ENCODE peak calls at places on chromosomes 6 and 20, in ten cellular contexts. E is mammary epithelial cell, V is foreskin keratinocyte, T is OCI-LY7, J is adrenal gland, S is Peyer's patch, W is fibroblast of lung, P is psoas muscle, Q is cardiac muscle cell, B is colonic mucosa. F is an unnamed sample. For H3K4me1, the result is how much of the 10 kb centered on the place peaks cover.

GRCh38 chr6:43608310-43608763 is 20.7 kb downstream of the GTPBP2 start:
- DNase-seq in T (peak), S (peak), W (peak), J (peak), V (no peak), P (peak), E (peak), Q (peak), B (peak), F (peak)

GRCh38 chr20:44180814-44181213 is 6.2 kb downstream of the JPH2 start:
- DNase-seq in Q (peak), J (no peak), B (no peak), P (peak), S (no peak), E (no peak), V (no peak), W (peak), T (no peak), F (peak)

GRCh38 chr20:58435237-58435636 is 46.2 kb downstream of the VAPB start:
- DNase-seq in B (no peak), S (no peak), T (no peak), P (no peak), J (no peak), E (no peak), V (no peak), W (no peak), Q (no peak), F (no peak)

GRCh38 chr20:62409935-62410741 is 3.1 kb upstream of the CABLES2 start:
- DNase-seq in W (peak), P (peak), B (peak), E (no peak), S (peak), J (peak), T (peak), V (no peak), Q (peak), F (peak)

GRCh38 chr6:108707328-108707976 is 140.8 kb upstream of the ARMC2 start:
- DNase-seq in W (no peak), J (no peak), Q (no peak), V (no peak), S (no peak), T (no peak), P (no peak), B (peak), E (no peak), F (no peak)

GRCh38 chr20:43991982-43992381 is 77.3 kb downstream of the TOX2 start:
- DNase-seq in E (no peak), T (no peak), P (no peak), V (no peak), B (no peak), Q (no peak), W (no peak), S (no peak), J (no peak), F (no peak)

GRCh38 chr20:61311656-61312387 is 59.8 kb downstream of the CDH4 start:
- DNase-seq in W (no peak), S (no peak), T (no peak), J (no peak), B (no peak), P (no peak), Q (no peak), E (peak), V (no peak), F (no peak)

GRCh38 chr6:158376650-158377081 is 64.4 kb downstream of the TULP4 start:
- DNase-seq in P (peak), E (peak), J (no peak), V (peak), S (no peak), T (no peak), Q (no peak), W (peak), B (no peak), F (peak)

GRCh38 chr20:61548069-61548468 is 296.0 kb downstream of the CDH4 start:
- DNase-seq in V (no peak), S (no peak), B (no peak), J (no peak), E (no peak), P (no peak), Q (no peak), W (no peak), T (no peak), F (no peak)

GRCh38 chr6:169589293-169589692 is 112.5 kb downstream of the WDR27 start:
- DNase-seq in W (peak), T (peak), B (peak), E (peak), S (peak), P (no peak), J (no peak), V (peak), Q (peak), F (no peak)

GRCh38 chr20:20051767-20052073 is 546 bp downstream of the CRNKL1 start:
- DNase-seq in V (no peak), Q (no peak), J (no peak), W (no peak), S (no peak), P (no peak), E (no peak), B (no peak), T (no peak), F (no peak)

GRCh38 chr6:54031194-54031593 is 80.0 kb upstream of the MLIP start:
- DNase-seq in J (peak), W (peak), P (no peak), Q (no peak), E (no peak), V (no peak), B (no peak), S (no peak), T (no peak), F (no peak)

GRCh38 chr6:74366634-74367033 is 670.6 kb downstream of the CD109 start:
- DNase-seq in T (no peak), E (peak), W (peak), B (no peak), S (no peak), V (peak), P (no peak), Q (no peak), J (no peak), F (no peak)

GRCh38 chr6:105346052-105346451 is 56.8 kb downstream of the PREP start:
- DNase-seq in J (no peak), T (no peak), W (peak), Q (peak), E (peak), P (no peak), V (peak), B (no peak), S (no peak), F (peak)

GRCh38 chr20:62368629-62369507 is 1.8 kb upstream of the LAMA5 start:
- DNase-seq in B (no peak), V (no peak), Q (peak), W (peak), J (peak), S (no peak), E (peak), P (peak), T (no peak), F (peak)

GRCh38 chr6:33080127-33081089 is 4.6 kb downstream of the HLA-DPB1 start:
- DNase-seq in T (no peak), J (peak), B (peak), V (no peak), S (peak), W (peak), Q (peak), E (peak), P (peak), F (no peak)

GRCh38 chr6:26270121-26270861 is 94.7 kb upstream of the BTN3A2 start:
- DNase-seq in J (no peak), E (no peak), Q (peak), V (no peak), B (no peak), S (peak), W (no peak), P (no peak), T (peak), F (no peak)

GRCh38 chr6:19410477-19410876 is 426.7 kb upstream of the ID4 start:
- DNase-seq in S (no peak), P (no peak), B (no peak), J (no peak), T (no peak), W (peak), Q (peak), E (peak), V (peak), F (no peak)

GRCh38 chr6:29851190-29851589 is 23.6 kb downstream of the HLA-G start:
- DNase-seq in V (no peak), W (no peak), J (no peak), P (no peak), B (no peak), Q (no peak), E (no peak), S (no peak), T (no peak), F (no peak)

GRCh38 chr20:12159266-12159665 is 241.6 kb downstream of the BTBD3 start:
- DNase-seq in W (no peak), V (no peak), J (no peak), E (no peak), P (no peak), Q (no peak), T (no peak), B (no peak), S (no peak), F (no peak)

GRCh38 chr20:57396212-57396611 is 5.0 kb downstream of the RBM38 start:
- DNase-seq in Q (no peak), B (no peak), V (no peak), P (peak), E (no peak), J (peak), T (no peak), W (no peak), S (no peak), F (no peak)

GRCh38 chr20:57397693-57398108 is 6.5 kb downstream of the RBM38 start:
- DNase-seq in P (peak), J (no peak), E (no peak), S (peak), V (no peak), W (no peak), Q (no peak), B (no peak), T (peak), F (no peak)

GRCh38 chr20:57395111-57395959 is 4.1 kb downstream of the RBM38 start:
- DNase-seq in B (no peak), P (peak), V (no peak), Q (peak), T (no peak), W (peak), S (no peak), E (peak), J (peak), F (no peak)

GRCh38 chr20:57397004-57397692 is 6.0 kb downstream of the RBM38 start:
- DNase-seq in J (peak), E (no peak), Q (no peak), P (peak), B (no peak), V (no peak), T (peak), S (no peak), W (peak), F (no peak)

DNA sequence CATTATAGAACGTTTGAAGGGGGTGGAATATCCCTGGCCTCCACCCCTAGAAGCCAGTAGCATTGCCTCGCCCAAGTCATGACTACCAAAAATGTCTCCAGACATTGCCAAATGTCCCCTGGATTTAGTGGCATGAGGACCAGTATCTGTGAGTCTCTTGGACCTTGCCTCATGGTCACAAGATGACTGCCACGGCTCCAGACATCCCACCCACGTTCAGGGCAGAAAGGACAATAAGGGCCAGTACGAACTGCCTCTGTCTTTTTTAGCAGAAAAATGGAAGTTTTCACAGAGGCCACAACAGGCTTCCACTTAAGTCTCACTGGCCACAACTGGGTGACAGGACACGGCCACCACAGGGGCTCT is 5.4 kb downstream of the RBM38 start:
- DNase-seq in S (no peak), B (no peak), W (no peak), J (no peak), Q (no peak), V (no peak), P (no peak), T (no peak), E (no peak), F (no peak)
- H3K4me1 ChIP-seq in S (under half), B (under half), W (under half), J (half or more), Q (half or more), V (under half), P (half or more), T (half or more), E (under half), F (half or more)

GRCh38 chr6:72524011-72524645 is 97.7 kb upstream of the KCNQ5 start:
- DNase-seq in W (no peak), T (no peak), S (no peak), E (peak), B (no peak), Q (no peak), P (no peak), J (no peak), V (peak), F (no peak)

GRCh38 chr6:72530152-72530551 is 91.7 kb upstream of the KCNQ5 start:
- DNase-seq in B (no peak), P (no peak), Q (no peak), J (no peak), T (no peak), S (no peak), E (no peak), W (peak), V (no peak), F (no peak)

GRCh38 chr6:72521684-72522083 is 100.2 kb upstream of the KCNQ5 start:
- DNase-seq in S (no peak), E (no peak), B (no peak), P (no peak), V (no peak), T (no peak), W (no peak), J (no peak), Q (no peak), F (no peak)

GRCh38 chr6:72522735-72523141 is 99.1 kb upstream of the KCNQ5 start:
- DNase-seq in P (no peak), V (no peak), J (no peak), S (no peak), W (no peak), Q (no peak), B (no peak), T (peak), E (peak), F (no peak)

GRCh38 chr6:72525821-72526550 is 95.9 kb upstream of the KCNQ5 start:
- DNase-seq in W (peak), S (no peak), E (no peak), T (no peak), V (no peak), Q (no peak), P (no peak), J (no peak), B (no peak), F (no peak)
- H3K4me1 ChIP-seq in W (under half), S (under half), E (under half), T (under half), V (under half), Q (under half), P (under half), J (under half), B (under half), F (under half)

DNA sequence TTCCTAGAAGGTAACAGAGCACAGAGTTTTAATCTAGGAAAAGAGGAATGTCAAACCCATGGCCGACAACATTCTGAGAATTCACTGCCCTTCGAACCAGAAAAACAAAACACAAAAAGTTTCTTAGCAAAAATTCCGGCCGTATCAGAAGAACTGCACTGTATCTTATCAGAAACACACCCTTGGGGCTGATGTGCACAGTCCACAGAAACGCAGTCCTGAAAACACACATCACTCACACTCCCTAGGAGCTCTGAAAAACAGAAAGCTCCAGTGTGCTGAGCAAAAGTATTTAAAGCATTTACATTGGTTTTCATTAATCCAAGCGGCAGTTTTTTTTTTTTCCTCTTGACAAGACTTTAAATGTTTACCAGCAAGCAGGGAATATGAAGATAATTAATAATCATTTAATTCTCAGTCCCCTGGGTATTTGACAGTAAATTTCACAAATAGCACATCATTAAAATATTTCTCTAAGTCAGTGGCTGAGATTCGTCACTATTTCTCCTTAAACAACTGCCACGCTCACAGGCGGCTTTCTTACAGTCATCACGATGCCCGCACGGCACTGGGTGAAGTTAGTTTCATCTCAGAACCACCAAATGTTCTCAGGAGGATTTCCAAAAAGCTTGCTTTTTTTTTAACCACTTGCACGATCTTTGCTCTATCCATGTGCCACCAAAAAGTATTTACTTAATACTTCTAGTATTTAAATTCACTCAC is 13.3 kb downstream of the NFATC2 start:
- DNase-seq in P (no peak), J (no peak), V (no peak), W (peak), Q (peak), E (no peak), S (peak), B (no peak), T (no peak), F (peak)
- H3K4me1 ChIP-seq in P (under half), J (under half), V (under half), W (under half), Q (half or more), E (under half), S (under half), B (under half), T (half or more), F (under half)

GRCh38 chr6:148367418-148368024 is 24.9 kb downstream of the SASH1 start:
- DNase-seq in V (no peak), T (no peak), Q (peak), B (peak), E (peak), S (no peak), P (peak), J (peak), W (peak), F (no peak)
- H3K4me1 ChIP-seq in V (under half), T (under half), Q (under half), B (under half), E (under half), S (under half), P (under half), J (under half), W (under half), F (under half)

GRCh38 chr6:31559606-31559957 is 12.2 kb downstream of the NFKBIL1 start:
- DNase-seq in E (no peak), S (no peak), T (no peak), Q (no peak), W (no peak), B (no peak), P (no peak), V (no peak), J (no peak), F (no peak)

GRCh38 chr6:31556312-31556711 is 8.9 kb downstream of the NFKBIL1 start:
- DNase-seq in W (no peak), T (no peak), B (no peak), Q (no peak), V (no peak), E (no peak), P (no peak), J (no peak), S (no peak), F (no peak)

GRCh38 chr6:31558631-31559500 is 11.5 kb downstream of the NFKBIL1 start:
- DNase-seq in S (peak), W (peak), V (no peak), Q (peak), T (peak), P (no peak), B (no peak), J (peak), E (no peak), F (no peak)

GRCh38 chr6:31558318-31558625 is 10.9 kb downstream of the NFKBIL1 start:
- DNase-seq in Q (no peak), W (no peak), V (no peak), E (no peak), S (no peak), T (no peak), P (no peak), J (no peak), B (no peak), F (no peak)

GRCh38 chr6:31557443-31558317 is 10.3 kb downstream of the NFKBIL1 start:
- DNase-seq in P (no peak), S (no peak), Q (no peak), W (no peak), V (no peak), T (no peak), B (no peak), J (no peak), E (no peak), F (no peak)
- H3K4me1 ChIP-seq in P (under half), S (under half), Q (under half), W (under half), V (under half), T (half or more), B (under half), J (under half), E (under half), F (under half)

GRCh38 chr6:128124713-128125112 is 223.9 kb upstream of the THEMIS start:
- DNase-seq in P (no peak), S (no peak), J (no peak), T (no peak), V (no peak), E (peak), W (peak), Q (peak), B (no peak), F (no peak)
- H3K4me1 ChIP-seq in P (under half), S (under half), J (under half), T (under half), V (under half), E (under half), W (under half), Q (under half), B (under half), F (under half)

DNA sequence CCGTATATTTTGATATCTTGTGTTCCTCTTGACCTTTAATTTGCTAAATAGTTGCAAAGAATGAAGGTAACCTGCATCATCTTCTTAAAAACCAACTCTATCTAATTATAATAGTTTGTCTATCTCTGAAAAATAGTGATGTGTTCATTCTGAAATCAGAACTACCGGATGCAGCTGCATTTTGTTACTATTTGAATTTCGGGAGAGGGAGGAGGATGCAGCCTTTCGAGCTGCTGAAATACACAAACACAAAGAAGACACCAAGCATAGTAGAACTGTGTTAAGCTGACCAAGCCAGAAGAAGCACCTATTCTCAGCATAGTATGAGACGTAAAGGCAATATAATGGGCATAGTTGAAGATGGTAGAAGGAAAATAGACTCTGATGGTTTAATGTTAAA is 33.1 kb downstream of the PTPN1 start:
- DNase-seq in T (peak), B (no peak), J (no peak), S (no peak), E (no peak), V (no peak), P (no peak), Q (no peak), W (no peak), F (no peak)
- H3K4me1 ChIP-seq in T (half or more), B (under half), J (half or more), S (under half), E (under half), V (under half), P (half or more), Q (under half), W (under half), F (under half)

GRCh38 chr6:40509716-40510260 is 77.4 kb downstream of the LRFN2 start:
- DNase-seq in P (no peak), V (no peak), W (no peak), S (no peak), J (no peak), T (no peak), Q (no peak), B (no peak), E (no peak), F (no peak)

GRCh38 chr6:40511884-40512283 is 75.3 kb downstream of the LRFN2 start:
- DNase-seq in B (no peak), E (no peak), J (no peak), P (no peak), Q (no peak), S (no peak), W (no peak), T (no peak), V (no peak), F (no peak)

GRCh38 chr6:40510442-40510841 is 76.7 kb downstream of the LRFN2 start:
- DNase-seq in T (no peak), W (no peak), V (no peak), P (no peak), E (no peak), B (no peak), J (no peak), Q (no peak), S (no peak), F (no peak)

GRCh38 chr6:40509163-40509562 is 78.0 kb downstream of the LRFN2 start:
- DNase-seq in B (no peak), S (no peak), W (no peak), T (no peak), Q (no peak), P (no peak), E (no peak), J (no peak), V (no peak), F (no peak)

DNA sequence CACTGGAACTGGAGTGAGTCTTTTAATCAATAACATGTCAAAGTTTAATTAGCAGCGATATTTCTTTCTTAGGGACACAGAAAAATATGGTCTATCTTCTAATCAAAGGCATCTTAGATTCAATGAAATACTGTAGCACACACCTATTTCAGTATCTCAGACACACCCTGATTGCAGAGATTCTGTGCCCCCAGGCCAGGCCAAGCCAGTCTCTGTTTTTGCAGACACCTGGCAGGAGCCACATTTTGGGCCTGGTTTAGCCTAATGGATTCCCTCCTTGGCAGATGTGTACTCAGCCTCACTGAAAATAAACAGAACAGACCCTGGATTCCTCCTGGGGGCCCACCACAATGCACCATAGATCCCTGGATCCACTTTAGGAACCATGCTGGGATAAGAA is 74.8 kb downstream of the LRFN2 start:
- DNase-seq in B (no peak), T (no peak), E (no peak), P (no peak), V (no peak), W (no peak), J (no peak), Q (no peak), S (no peak), F (no peak)
- H3K4me1 ChIP-seq in B (under half), T (under half), E (under half), P (under half), V (under half), W (under half), J (under half), Q (under half), S (under half), F (under half)